ENCODE peak calls at places on chromosomes 13 and 19, in eight cellular contexts. W is brain microvascular endothelial cell; M is cardiac muscle cell; H is substantia nigra; D is heart right ventricle; N is sigmoid colon; P is CD4-positive, alpha-beta T cell; C is psoas muscle. J is an unnamed sample.

GRCh38 chr13:99988469-99989375 is 7.1 kb downstream of the ZIC2 start:
- DNase-seq in W (no peak), M (peak), H (no peak), D (no peak), N (no peak), P (no peak), C (no peak), J (no peak)

GRCh38 chr13:27973956-27974662 is 5.0 kb upstream of the CDX2 start:
- DNase-seq in W (no peak), M (no peak), H (no peak), D (no peak), N (no peak), P (no peak), C (no peak), J (no peak)

GRCh38 chr13:79282976-79283375 is 123.1 kb downstream of the RBM26 start:
- DNase-seq in W (no peak), M (no peak), H (no peak), D (no peak), N (no peak), P (no peak), C (no peak), J (no peak)

GRCh38 chr13:80217614-80218456 is 123.1 kb downstream of the SPRY2 start:
- DNase-seq in W (peak), M (no peak), H (no peak), D (no peak), N (no peak), P (no peak), C (no peak), J (no peak)

GRCh38 chr13:50912851-50913250 is 3.3 kb downstream of the RNASEH2B start:
- DNase-seq in W (no peak), M (no peak), H (no peak), D (no peak), N (no peak), P (no peak), C (no peak), J (no peak)

GRCh38 chr19:36209372-36209771 is 5.1 kb downstream of the ZNF565 start:
- DNase-seq in W (no peak), M (no peak), H (no peak), D (no peak), N (no peak), P (no peak), C (no peak), J (no peak)

GRCh38 chr13:82634946-82635345 is 1247.3 kb downstream of the SLITRK1 start:
- DNase-seq in W (no peak), M (no peak), H (no peak), D (no peak), N (no peak), P (no peak), C (no peak), J (no peak)

GRCh38 chr13:106533101-106533939 is 2.1 kb downstream of the EFNB2 start:
- DNase-seq in W (peak), M (peak), H (peak), D (peak), N (peak), P (no peak), C (peak), J (no peak)

GRCh38 chr13:22740264-22740663 is 440.5 kb upstream of the SGCG start:
- DNase-seq in W (no peak), M (peak), H (no peak), D (no peak), N (no peak), P (no peak), C (no peak), J (no peak)

GRCh38 chr13:50156140-50156539 is 140.9 kb downstream of the KCNRG start:
- DNase-seq in W (peak), M (no peak), H (no peak), D (no peak), N (no peak), P (no peak), C (no peak), J (no peak)

GRCh38 chr19:970695-971094 is 13.4 kb upstream of the WDR18 start:
- DNase-seq in W (no peak), M (no peak), H (no peak), D (no peak), N (no peak), P (no peak), C (no peak), J (no peak)

GRCh38 chr19:35675589-35676140 is 9.3 kb downstream of the UPK1A start:
- DNase-seq in W (no peak), M (no peak), H (no peak), D (no peak), N (no peak), P (no peak), C (no peak), J (no peak)

GRCh38 chr13:113930711-113931637 is 42.9 kb downstream of the C13orf46 start:
- DNase-seq in W (no peak), M (no peak), H (no peak), D (no peak), N (peak), P (no peak), C (no peak), J (peak)

GRCh38 chr19:47183579-47183978 is 47.4 kb downstream of the BBC3 start:
- DNase-seq in W (no peak), M (no peak), H (no peak), D (no peak), N (no peak), P (no peak), C (no peak), J (no peak)

GRCh38 chr13:31611214-31611613 is 128.1 kb upstream of the RXFP2 start:
- DNase-seq in W (no peak), M (no peak), H (no peak), D (no peak), N (no peak), P (no peak), C (no peak), J (no peak)
- H3K27ac ChIP-seq in W (no peak), M (no peak), H (no peak), D (no peak), N (no peak), P (no peak), C (no peak), J (no peak)

DNA sequence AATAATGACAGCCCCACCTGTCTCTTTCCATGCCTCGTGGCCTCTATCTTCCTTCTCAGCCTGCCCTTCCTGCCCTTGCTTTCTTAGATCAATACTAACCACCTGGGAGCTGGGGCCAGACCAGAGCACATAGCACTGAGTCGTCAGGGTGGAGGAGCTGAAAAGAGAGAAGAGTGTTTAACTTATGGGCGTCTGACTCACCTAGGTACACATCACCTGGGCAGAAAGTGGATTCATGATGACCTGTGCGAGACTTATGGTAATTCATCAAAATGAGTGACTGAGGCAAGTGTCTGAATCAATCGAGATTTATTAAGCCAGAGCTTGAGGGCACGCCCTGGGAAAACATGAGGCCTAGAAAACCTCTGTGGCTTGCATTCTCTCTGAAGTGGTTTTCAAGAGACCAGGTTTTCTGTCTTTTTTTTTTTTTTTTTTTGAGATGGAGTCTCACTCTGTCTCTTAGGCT is 19.2 kb downstream of the CEACAM6 start:
- DNase-seq in W (no peak), M (no peak), H (no peak), D (no peak), N (no peak), P (peak), C (no peak), J (no peak)
- H3K27ac ChIP-seq in W (no peak), M (no peak), H (no peak), D (no peak), N (no peak), P (no peak), C (no peak), J (no peak)

GRCh38 chr19:15550847-15551182 is 42.5 kb downstream of the CYP4F22 start:
- DNase-seq in W (no peak), M (no peak), H (no peak), D (no peak), N (no peak), P (peak), C (no peak), J (no peak)
- H3K27ac ChIP-seq in W (no peak), M (no peak), H (no peak), D (peak), N (no peak), P (no peak), C (no peak), J (no peak)

DNA sequence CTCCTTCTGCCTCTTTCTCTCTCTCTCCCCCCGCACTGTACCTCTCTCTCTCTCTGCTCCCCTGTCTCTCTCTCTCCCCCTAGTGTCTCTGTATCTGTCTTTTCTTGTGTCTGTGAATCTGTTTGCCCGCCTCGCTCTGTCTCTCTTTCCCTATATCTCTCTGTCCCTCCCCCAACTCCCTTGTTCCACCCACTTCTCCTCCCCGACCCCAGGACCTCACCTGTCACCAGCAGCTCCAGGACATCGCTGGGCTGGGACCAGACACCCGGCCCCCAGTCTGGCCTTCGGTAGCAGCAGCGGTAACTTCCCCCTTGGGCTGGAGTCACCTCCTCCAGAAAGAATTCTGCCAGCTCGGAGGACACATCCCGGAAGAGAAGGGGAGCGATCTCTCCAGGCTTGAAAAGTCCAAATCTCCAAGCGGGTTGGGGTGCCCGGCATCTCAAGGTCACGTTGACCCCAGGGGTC is 3.9 kb downstream of the OSCAR start:
- DNase-seq in W (no peak), M (no peak), H (no peak), D (no peak), N (peak), P (no peak), C (no peak), J (no peak)
- H3K27ac ChIP-seq in W (no peak), M (no peak), H (no peak), D (peak), N (no peak), P (no peak), C (no peak), J (no peak)

DNA sequence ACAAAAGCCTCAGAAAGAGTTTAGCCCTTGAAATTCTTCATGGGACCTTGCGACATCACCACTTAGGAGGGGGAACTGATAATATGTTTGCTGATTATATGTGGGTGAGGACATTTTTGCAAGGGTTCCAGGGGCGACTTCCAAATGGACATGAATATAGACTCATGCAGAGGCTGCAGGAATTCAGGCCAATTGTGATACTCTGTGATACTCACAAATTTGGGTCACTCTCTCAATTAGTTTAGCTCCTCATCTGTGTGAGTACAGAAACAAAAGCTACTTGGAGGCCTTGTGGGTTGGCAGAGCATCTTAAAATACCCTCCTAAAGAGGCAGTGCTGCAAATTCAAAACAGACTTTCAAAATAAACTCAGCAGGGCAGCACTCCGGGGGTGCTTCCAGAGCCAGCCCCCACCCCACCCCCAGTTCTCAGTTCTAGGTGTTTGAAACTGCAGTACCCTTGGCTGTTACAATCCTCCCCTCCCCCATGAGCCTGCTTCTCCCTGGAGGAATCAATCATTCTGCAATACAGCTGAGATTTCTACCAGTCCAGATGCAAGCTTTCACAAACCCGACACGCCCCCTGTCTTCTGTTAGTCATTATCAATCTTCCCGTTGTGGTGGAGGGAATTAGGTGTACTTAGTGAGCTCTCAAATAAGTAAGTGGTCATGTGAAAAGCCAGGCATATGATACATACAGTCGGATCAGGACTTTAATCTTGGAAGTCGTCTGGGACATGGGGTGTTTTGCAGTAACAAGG is 96.9 kb upstream of the MBNL2 start:
- DNase-seq in W (peak), M (peak), H (no peak), D (no peak), N (peak), P (no peak), C (peak), J (no peak)
- H3K27ac ChIP-seq in W (no peak), M (peak), H (no peak), D (no peak), N (peak), P (no peak), C (peak), J (no peak)

GRCh38 chr13:52067237-52067636 is 42.7 kb downstream of the UTP14C start:
- DNase-seq in W (no peak), M (peak), H (no peak), D (no peak), N (no peak), P (no peak), C (no peak), J (no peak)

GRCh38 chr13:52061587-52061986 is 37.1 kb downstream of the UTP14C start:
- DNase-seq in W (no peak), M (no peak), H (no peak), D (no peak), N (no peak), P (no peak), C (no peak), J (no peak)
- H3K27ac ChIP-seq in W (no peak), M (no peak), H (no peak), D (no peak), N (peak), P (no peak), C (no peak), J (no peak)

GRCh38 chr19:19579533-19580361 is 38.7 kb downstream of the PBX4 start:
- DNase-seq in W (no peak), M (no peak), H (no peak), D (no peak), N (no peak), P (no peak), C (no peak), J (no peak)
- H3K27ac ChIP-seq in W (no peak), M (no peak), H (no peak), D (no peak), N (no peak), P (no peak), C (no peak), J (no peak)

GRCh38 chr19:19356500-19356899 is 35.9 kb downstream of the MAU2 start:
- DNase-seq in W (no peak), M (no peak), H (no peak), D (no peak), N (no peak), P (no peak), C (no peak), J (no peak)

GRCh38 chr19:19355606-19356139 is 35.0 kb downstream of the MAU2 start:
- DNase-seq in W (no peak), M (no peak), H (no peak), D (no peak), N (no peak), P (no peak), C (no peak), J (no peak)

GRCh38 chr19:19362075-19362474 is 41.4 kb downstream of the MAU2 start:
- DNase-seq in W (no peak), M (no peak), H (no peak), D (no peak), N (no peak), P (no peak), C (no peak), J (no peak)

GRCh38 chr19:19356901-19357566 is 36.4 kb downstream of the MAU2 start:
- DNase-seq in W (no peak), M (no peak), H (no peak), D (no peak), N (no peak), P (no peak), C (no peak), J (no peak)

DNA sequence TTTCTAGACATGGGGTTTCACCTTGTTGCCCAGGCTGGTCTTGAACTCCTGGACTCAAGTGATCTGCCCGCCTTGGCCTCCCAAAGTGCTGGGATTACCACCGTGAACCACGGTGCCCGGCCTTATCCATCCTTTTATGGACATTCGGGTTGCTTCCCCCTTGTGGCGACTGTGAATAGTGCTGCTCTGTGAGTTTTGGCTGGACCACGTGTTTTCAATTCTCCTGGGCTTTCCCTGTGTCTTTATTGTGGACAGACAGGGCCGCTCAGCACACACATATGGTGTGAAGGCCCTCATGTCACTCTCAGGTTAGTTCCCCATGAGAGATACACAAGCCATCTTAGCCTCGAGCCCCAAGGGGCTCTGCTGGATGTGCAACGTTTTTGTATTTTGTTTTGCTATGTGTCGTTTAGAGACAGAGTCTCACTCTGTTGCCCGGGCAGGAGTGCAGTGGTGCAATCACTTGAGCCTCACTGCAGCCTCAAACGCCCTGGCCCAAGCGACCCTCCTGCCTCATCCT is 40.5 kb downstream of the MAU2 start:
- DNase-seq in W (peak), M (peak), H (peak), D (peak), N (peak), P (peak), C (peak), J (peak)
- H3K27ac ChIP-seq in W (no peak), M (peak), H (no peak), D (no peak), N (peak), P (no peak), C (no peak), J (peak)

GRCh38 chr19:13052447-13053232 is 50.0 kb downstream of the LYL1 start:
- DNase-seq in W (no peak), M (no peak), H (no peak), D (no peak), N (no peak), P (no peak), C (no peak), J (no peak)
- H3K27ac ChIP-seq in W (no peak), M (no peak), H (peak), D (peak), N (peak), P (no peak), C (peak), J (peak)

J was measured in thoracic aorta.